ENCODE peak calls at places on chromosome 12, in six cellular contexts. One of them, this sample, is unnamed.

GRCh38 chr12:108484431-108484830 is 30.6 kb upstream of the FICD start:
- DNase-seq in RWPE1: no peak
- DNase-seq in spleen: no peak
- DNase-seq in GM10248: no peak
- DNase-seq in transverse colon: no peak
- DNase-seq in A549: no peak
- DNase-seq in this sample: peak

GRCh38 chr12:89873745-89874144 is 165.1 kb upstream of the ATP2B1 start:
- DNase-seq in RWPE1: no peak
- DNase-seq in spleen: no peak
- DNase-seq in GM10248: no peak
- DNase-seq in transverse colon: no peak
- DNase-seq in A549: no peak
- DNase-seq in this sample: no peak

GRCh38 chr12:12333407-12333831 is 16.6 kb downstream of the MANSC1 start:
- DNase-seq in RWPE1: no peak
- DNase-seq in spleen: peak
- DNase-seq in GM10248: no peak
- DNase-seq in transverse colon: peak
- DNase-seq in A549: no peak
- DNase-seq in this sample: no peak

GRCh38 chr12:124694250-124694649 is 126.8 kb upstream of the NCOR2 start:
- DNase-seq in RWPE1: no peak
- DNase-seq in spleen: no peak
- DNase-seq in GM10248: no peak
- DNase-seq in transverse colon: no peak
- DNase-seq in A549: no peak
- DNase-seq in this sample: no peak

GRCh38 chr12:13103391-13104033 is at the start of gene GSG1:
- DNase-seq in RWPE1: no peak
- DNase-seq in spleen: no peak
- DNase-seq in GM10248: no peak
- DNase-seq in transverse colon: no peak
- DNase-seq in A549: no peak
- DNase-seq in this sample: peak

GRCh38 chr12:7716391-7716790 is 5.2 kb downstream of the DPPA3 start:
- DNase-seq in RWPE1: peak
- DNase-seq in spleen: no peak
- DNase-seq in GM10248: no peak
- DNase-seq in transverse colon: no peak
- DNase-seq in A549: peak
- DNase-seq in this sample: no peak

GRCh38 chr12:124713436-124714082 is 146.1 kb upstream of the NCOR2 start:
- DNase-seq in RWPE1: no peak
- DNase-seq in spleen: no peak
- DNase-seq in GM10248: peak
- DNase-seq in transverse colon: no peak
- DNase-seq in A549: no peak
- DNase-seq in this sample: peak

GRCh38 chr12:48883305-48884171 is 17.9 kb upstream of the RND1 start:
- DNase-seq in RWPE1: no peak
- DNase-seq in spleen: no peak
- DNase-seq in GM10248: no peak
- DNase-seq in transverse colon: no peak
- DNase-seq in A549: peak
- DNase-seq in this sample: no peak

GRCh38 chr12:87853448-87854003 is 175.7 kb downstream of the C12orf50 start:
- DNase-seq in RWPE1: no peak
- DNase-seq in spleen: no peak
- DNase-seq in GM10248: no peak
- DNase-seq in transverse colon: no peak
- DNase-seq in A549: no peak
- DNase-seq in this sample: no peak

GRCh38 chr12:34389378-34390170 is 367.3 kb downstream of the ALG10 start:
- DNase-seq in RWPE1: no peak
- DNase-seq in spleen: peak
- DNase-seq in GM10248: no peak
- DNase-seq in transverse colon: no peak
- DNase-seq in A549: no peak
- DNase-seq in this sample: no peak

GRCh38 chr12:40300490-40300889 is 75.7 kb downstream of the LRRK2 start:
- DNase-seq in RWPE1: no peak
- DNase-seq in spleen: no peak
- DNase-seq in GM10248: no peak
- DNase-seq in transverse colon: no peak
- DNase-seq in A549: peak
- DNase-seq in this sample: no peak

GRCh38 chr12:49538740-49539403 is at the start of gene KCNH3:
- DNase-seq in RWPE1: peak
- DNase-seq in spleen: peak
- DNase-seq in GM10248: peak
- DNase-seq in transverse colon: peak
- DNase-seq in A549: peak
- DNase-seq in this sample: no peak

GRCh38 chr12:102169922-102170698 is 27.5 kb downstream of the PMCH start:
- DNase-seq in RWPE1: peak
- DNase-seq in spleen: no peak
- DNase-seq in GM10248: peak
- DNase-seq in transverse colon: no peak
- DNase-seq in A549: peak
- DNase-seq in this sample: peak

GRCh38 chr12:114918535-114919233 is 234.7 kb upstream of the TBX3 start:
- DNase-seq in RWPE1: peak
- DNase-seq in spleen: no peak
- DNase-seq in GM10248: no peak
- DNase-seq in transverse colon: peak
- DNase-seq in A549: peak
- DNase-seq in this sample: no peak

GRCh38 chr12:88299567-88300101 is 157.5 kb downstream of the TMTC3 start:
- DNase-seq in RWPE1: peak
- DNase-seq in spleen: no peak
- DNase-seq in GM10248: peak
- DNase-seq in transverse colon: no peak
- DNase-seq in A549: peak
- DNase-seq in this sample: peak

GRCh38 chr12:121968880-121969279 is 50.5 kb downstream of the CFAP251 start:
- DNase-seq in RWPE1: no peak
- DNase-seq in spleen: peak
- DNase-seq in GM10248: peak
- DNase-seq in transverse colon: peak
- DNase-seq in A549: no peak
- DNase-seq in this sample: no peak

GRCh38 chr12:128942960-128943477 is 89.7 kb downstream of the GLT1D1 start:
- DNase-seq in RWPE1: no peak
- DNase-seq in spleen: no peak
- DNase-seq in GM10248: no peak
- DNase-seq in transverse colon: no peak
- DNase-seq in A549: no peak
- DNase-seq in this sample: no peak

GRCh38 chr12:38921025-38921677 is 15.8 kb upstream of the CPNE8 start:
- DNase-seq in RWPE1: peak
- DNase-seq in spleen: no peak
- DNase-seq in GM10248: peak
- DNase-seq in transverse colon: peak
- DNase-seq in A549: peak
- DNase-seq in this sample: peak

GRCh38 chr12:119500209-119500608 is 93.4 kb upstream of the TMEM233 start:
- DNase-seq in RWPE1: no peak
- DNase-seq in spleen: no peak
- DNase-seq in GM10248: no peak
- DNase-seq in transverse colon: no peak
- DNase-seq in A549: no peak
- DNase-seq in this sample: no peak

GRCh38 chr12:7162691-7163114 is 26.8 kb upstream of the PEX5 start:
- DNase-seq in RWPE1: peak
- DNase-seq in spleen: no peak
- DNase-seq in GM10248: peak
- DNase-seq in transverse colon: peak
- DNase-seq in A549: peak
- DNase-seq in this sample: no peak

GRCh38 chr12:129145381-129145780 is 292.1 kb downstream of the GLT1D1 start:
- DNase-seq in RWPE1: no peak
- DNase-seq in spleen: no peak
- DNase-seq in GM10248: no peak
- DNase-seq in transverse colon: no peak
- DNase-seq in A549: no peak
- DNase-seq in this sample: no peak

GRCh38 chr12:69511469-69511868 is 41.3 kb downstream of the FRS2 start:
- DNase-seq in RWPE1: no peak
- DNase-seq in spleen: no peak
- DNase-seq in GM10248: no peak
- DNase-seq in transverse colon: no peak
- DNase-seq in A549: no peak
- DNase-seq in this sample: no peak

GRCh38 chr12:47186246-47186645 is 106.5 kb upstream of the AMIGO2 start:
- DNase-seq in RWPE1: no peak
- DNase-seq in spleen: no peak
- DNase-seq in GM10248: no peak
- DNase-seq in transverse colon: no peak
- DNase-seq in A549: no peak
- DNase-seq in this sample: no peak

GRCh38 chr12:132847363-132848356 is 19.0 kb upstream of the GOLGA3 start:
- DNase-seq in RWPE1: no peak
- DNase-seq in spleen: no peak
- DNase-seq in GM10248: no peak
- DNase-seq in transverse colon: no peak
- DNase-seq in A549: no peak
- DNase-seq in this sample: no peak

GRCh38 chr12:104669851-104670337 is 213.1 kb downstream of the CHST11 start:
- DNase-seq in RWPE1: no peak
- DNase-seq in spleen: peak
- DNase-seq in GM10248: peak
- DNase-seq in transverse colon: peak
- DNase-seq in A549: no peak
- DNase-seq in this sample: no peak

DNA sequence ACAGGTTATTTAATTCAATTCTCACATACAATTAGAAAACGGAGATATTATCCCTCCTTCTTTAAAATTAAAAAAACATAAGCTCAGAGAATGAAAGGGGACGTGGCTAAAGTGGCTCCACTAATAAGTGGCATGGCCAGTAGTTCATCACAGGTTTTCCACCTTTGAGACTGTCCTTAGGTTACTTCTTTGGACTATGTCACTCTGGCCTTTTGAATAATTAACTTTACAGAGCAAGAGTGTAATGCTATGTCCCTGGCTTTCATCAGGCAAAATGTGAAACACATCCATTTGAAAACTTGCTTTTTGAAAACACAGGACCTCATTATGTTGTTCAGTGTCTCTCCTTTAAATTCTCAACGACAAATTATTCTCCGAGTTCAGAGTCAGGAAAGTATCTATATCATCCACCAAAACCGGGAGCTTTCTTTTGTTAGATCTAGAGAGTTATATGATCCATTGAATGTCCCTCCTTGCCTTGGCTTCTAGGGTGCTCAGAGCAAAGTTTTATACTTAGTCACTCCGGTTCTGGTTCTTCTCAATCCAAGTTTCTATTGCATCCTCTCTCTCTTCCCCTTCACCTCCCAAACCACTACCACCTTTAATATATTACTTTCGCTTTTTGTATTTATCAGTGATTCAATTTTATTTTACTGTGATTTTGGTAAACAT is 43.0 kb upstream of the BTG1 start:
- DNase-seq in RWPE1: no peak
- DNase-seq in spleen: no peak
- DNase-seq in GM10248: no peak
- DNase-seq in transverse colon: no peak
- DNase-seq in A549: no peak
- DNase-seq in this sample: no peak
- TF ChIP-seq CTCF in RWPE1: no peak
- TF ChIP-seq CTCF in spleen: no peak
- TF ChIP-seq CTCF in GM10248: no peak
- TF ChIP-seq CTCF in transverse colon: no peak
- TF ChIP-seq CTCF in A549: no peak
- TF ChIP-seq CTCF in this sample: no peak

GRCh38 chr12:25241171-25242020 is 9.3 kb downstream of the KRAS start:
- DNase-seq in RWPE1: no peak
- DNase-seq in spleen: no peak
- DNase-seq in GM10248: peak
- DNase-seq in transverse colon: no peak
- DNase-seq in A549: peak
- DNase-seq in this sample: no peak
- TF ChIP-seq CTCF in RWPE1: peak
- TF ChIP-seq CTCF in spleen: peak
- TF ChIP-seq CTCF in GM10248: peak
- TF ChIP-seq CTCF in transverse colon: peak
- TF ChIP-seq CTCF in A549: peak
- TF ChIP-seq CTCF in this sample: peak

DNA sequence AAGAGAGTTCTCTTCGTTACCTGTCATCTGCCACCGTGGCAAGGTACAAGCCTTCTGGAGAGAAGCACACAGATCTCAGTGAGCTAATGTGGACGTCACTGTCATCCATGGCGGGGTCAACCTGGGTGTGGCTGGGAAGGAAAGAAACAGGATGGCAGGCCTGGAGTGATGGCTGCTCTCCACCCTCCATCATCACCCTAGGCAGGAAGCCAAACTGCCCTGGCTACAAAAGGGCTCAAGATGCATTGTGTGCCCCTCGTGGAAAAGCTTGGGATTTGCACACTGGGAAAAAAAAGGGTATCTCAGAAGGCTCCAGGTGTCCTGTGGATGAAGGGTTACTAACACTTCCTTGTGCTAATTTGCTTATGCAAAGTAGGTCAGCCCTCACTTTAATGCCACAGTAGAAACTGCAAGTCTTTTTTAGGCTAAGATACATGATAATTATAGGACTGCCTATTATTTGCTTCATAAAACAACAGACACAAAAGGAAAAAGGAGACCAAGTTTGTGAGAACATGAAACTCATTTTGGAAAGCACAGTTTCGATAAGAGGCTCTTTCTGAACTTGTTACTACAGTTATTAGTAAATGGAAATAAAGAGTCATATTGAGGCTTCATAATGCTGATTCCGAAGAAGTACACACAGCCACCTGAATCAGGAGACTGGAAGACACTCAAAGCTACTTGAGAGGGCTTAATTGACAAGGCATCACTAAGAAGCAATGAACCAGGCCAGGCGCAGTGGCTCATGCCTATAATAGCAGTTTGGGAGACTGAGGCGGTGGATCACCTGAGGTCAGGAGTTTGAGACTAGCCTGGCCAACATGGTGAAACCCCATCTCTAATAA is 18.9 kb downstream of the RFC5 start:
- DNase-seq in RWPE1: no peak
- DNase-seq in spleen: no peak
- DNase-seq in GM10248: peak
- DNase-seq in transverse colon: peak
- DNase-seq in A549: peak
- DNase-seq in this sample: no peak
- TF ChIP-seq CTCF in RWPE1: no peak
- TF ChIP-seq CTCF in spleen: no peak
- TF ChIP-seq CTCF in GM10248: no peak
- TF ChIP-seq CTCF in transverse colon: no peak
- TF ChIP-seq CTCF in A549: no peak
- TF ChIP-seq CTCF in this sample: no peak

GRCh38 chr12:24625103-24625502 is 323.8 kb downstream of the BCAT1 start:
- DNase-seq in RWPE1: no peak
- DNase-seq in spleen: no peak
- DNase-seq in GM10248: no peak
- DNase-seq in transverse colon: no peak
- DNase-seq in A549: no peak
- DNase-seq in this sample: no peak

GRCh38 chr12:24631691-24632090 is 317.2 kb downstream of the BCAT1 start:
- DNase-seq in RWPE1: no peak
- DNase-seq in spleen: no peak
- DNase-seq in GM10248: no peak
- DNase-seq in transverse colon: no peak
- DNase-seq in A549: no peak
- DNase-seq in this sample: no peak

GRCh38 chr12:24630446-24630845 is 318.5 kb downstream of the BCAT1 start:
- DNase-seq in RWPE1: no peak
- DNase-seq in spleen: no peak
- DNase-seq in GM10248: no peak
- DNase-seq in transverse colon: no peak
- DNase-seq in A549: no peak
- DNase-seq in this sample: no peak
- TF ChIP-seq CTCF in RWPE1: no peak
- TF ChIP-seq CTCF in spleen: no peak
- TF ChIP-seq CTCF in GM10248: no peak
- TF ChIP-seq CTCF in transverse colon: no peak
- TF ChIP-seq CTCF in A549: no peak
- TF ChIP-seq CTCF in this sample: peak